ENCODE peak calls at places on chromosomes 12 and 14, in eight cellular contexts. Y, L, R, Q, C, J, M and N are unnamed samples.
A peak's percentile ranks its signal among the peaks of the same experiment; 100 is the strongest.

GRCh38 chr14:50718949-50719348 is 50.8 kb upstream of the SAV1 start:
- DNase-seq in Y (no peak), L (no peak), Q (no peak), C (no peak), R (no peak), M (no peak), J (no peak), N (no peak)

GRCh38 chr14:24279301-24280186 is 8.1 kb upstream of the RABGGTA start:
- DNase-seq in L (no peak), Y (no peak), M (no peak), J (peak; percentile 41), Q (no peak), C (no peak), R (peak; percentile 54), N (no peak)

GRCh38 chr12:116693259-116694227 is 44.3 kb downstream of the SPRING1 start:
- DNase-seq in J (no peak), M (peak; percentile 8), Y (peak; percentile 61), Q (no peak), L (peak; percentile 7), R (no peak), C (no peak), N (no peak)

GRCh38 chr12:49706351-49707126 is 666 bp downstream of the FMNL3 start:
- DNase-seq in Y (peak; percentile 18), J (no peak), R (no peak), Q (no peak), M (peak; percentile 55), C (no peak), L (no peak), N (peak; percentile 35)

GRCh38 chr12:51392556-51393237 is 1.5 kb upstream of the GALNT6 start:
- DNase-seq in Q (no peak), Y (peak; percentile 39), J (no peak), M (peak; percentile 76), C (no peak), L (no peak), R (peak; percentile 7), N (no peak)

GRCh38 chr12:6769003-6769389 is 2.8 kb downstream of the PTMS start:
- DNase-seq in Q (no peak), J (peak; percentile 54), R (no peak), L (peak; percentile 2), Y (peak; percentile 58), M (no peak), C (no peak), N (peak; percentile 82)

GRCh38 chr14:75147423-75148071 is 20.7 kb upstream of the NEK9 start:
- DNase-seq in L (no peak), C (peak; percentile 86), Q (no peak), Y (peak; percentile 53), M (peak; percentile 17), R (no peak), J (peak; percentile 31), N (peak; percentile 89)

GRCh38 chr14:93538411-93538810 is 107.7 kb downstream of the UNC79 start:
- DNase-seq in M (peak; percentile 46), Y (no peak), Q (no peak), L (no peak), C (no peak), R (no peak), J (peak; percentile 67), N (no peak)

GRCh38 chr14:61260939-61261776 is 20.0 kb downstream of the TMEM30B start:
- DNase-seq in R (no peak), Q (no peak), M (peak; percentile 86), C (peak; percentile 66), J (peak; percentile 47), L (no peak), Y (no peak), N (peak; percentile 23)

GRCh38 chr14:76829016-76829365 is 2.8 kb downstream of the LRRC74A start:
- DNase-seq in L (no peak), R (no peak), Y (no peak), C (no peak), Q (no peak), J (no peak), M (no peak), N (peak; percentile 53)

GRCh38 chr12:93638095-93638494 is 39.1 kb upstream of the CRADD start:
- DNase-seq in Y (no peak), R (no peak), M (peak; percentile 30), J (no peak), Q (no peak), L (no peak), C (no peak), N (no peak)

GRCh38 chr12:113912761-113913295 is 53.3 kb downstream of the RBM19 start:
- DNase-seq in Q (no peak), Y (peak; percentile 58), M (peak; percentile 71), C (no peak), J (peak; percentile 83), R (peak; percentile 17), L (peak; percentile 28), N (peak; percentile 49)

GRCh38 chr12:68508536-68509050 is 102.1 kb upstream of the RAP1B start:
- DNase-seq in Y (no peak), J (no peak), Q (no peak), L (no peak), C (no peak), M (no peak), R (no peak), N (no peak)